ENCODE peak calls at places on chromosome 14, in eight cellular contexts. S is AG20443, A is trophoblast cell, M is adrenal gland, W is astrocyte of the spinal cord, F is dorsolateral prefrontal cortex, G is thoracic aorta, Y is endodermal cell. Q is an unnamed sample.

GRCh38 chr14:101855958-101856357 is 94.4 kb downstream of the PPP2R5C start:
- DNase-seq in S (no peak), A (no peak), M (no peak), W (no peak), F (no peak), G (no peak), Y (no peak), Q (no peak)

GRCh38 chr14:81243499-81243898 is 22.7 kb upstream of the GTF2A1 start:
- DNase-seq in S (no peak), A (no peak), M (no peak), W (no peak), F (no peak), G (no peak), Y (no peak), Q (no peak)

GRCh38 chr14:93804654-93805053 is 16.4 kb upstream of the PRIMA1 start:
- DNase-seq in S (no peak), A (no peak), M (no peak), W (no peak), F (no peak), G (no peak), Y (peak), Q (no peak)

GRCh38 chr14:88212691-88213090 is 110.4 kb downstream of the KCNK10 start:
- DNase-seq in S (no peak), A (no peak), M (no peak), W (no peak), F (no peak), G (no peak), Y (no peak), Q (no peak)

GRCh38 chr14:55271572-55272414 is 572 bp downstream of the FBXO34 start:
- DNase-seq in S (peak), A (peak), M (peak), W (peak), F (peak), G (peak), Y (peak), Q (peak)

GRCh38 chr14:96897184-96897583 is 100.0 kb downstream of the VRK1 start:
- DNase-seq in S (no peak), A (no peak), M (no peak), W (no peak), F (no peak), G (no peak), Y (no peak), Q (no peak)

GRCh38 chr14:64772394-64772950 is 68.2 kb downstream of the PLEKHG3 start:
- DNase-seq in S (no peak), A (no peak), M (no peak), W (no peak), F (no peak), G (no peak), Y (peak), Q (no peak)

GRCh38 chr14:93994919-93995682 is 2.0 kb upstream of the CCDC197 start:
- DNase-seq in S (peak), A (no peak), M (peak), W (peak), F (peak), G (peak), Y (peak), Q (peak)

GRCh38 chr14:92209141-92209540 is 87.4 kb downstream of the CPSF2 start:
- DNase-seq in S (no peak), A (no peak), M (no peak), W (no peak), F (no peak), G (no peak), Y (no peak), Q (peak)

GRCh38 chr14:63174760-63175191 is 29.5 kb upstream of the RHOJ start:
- DNase-seq in S (peak), A (peak), M (no peak), W (peak), F (no peak), G (no peak), Y (no peak), Q (peak)

GRCh38 chr14:58829594-58829993 is 191.8 kb downstream of the DACT1 start:
- DNase-seq in S (no peak), A (no peak), M (no peak), W (peak), F (no peak), G (no peak), Y (no peak), Q (no peak)

GRCh38 chr14:88245321-88245720 is 77.7 kb downstream of the KCNK10 start:
- DNase-seq in S (no peak), A (no peak), M (no peak), W (no peak), F (no peak), G (no peak), Y (no peak), Q (no peak)

GRCh38 chr14:35557221-35557747 is 23.3 kb downstream of the INSM2 start:
- DNase-seq in S (no peak), A (no peak), M (no peak), W (no peak), F (no peak), G (no peak), Y (no peak), Q (no peak)

GRCh38 chr14:105854600-105855245 is 328.3 kb downstream of the TMEM121 start:
- DNase-seq in S (no peak), A (no peak), M (no peak), W (no peak), F (peak), G (no peak), Y (peak), Q (no peak)

GRCh38 chr14:30698463-30698862 is 76.3 kb downstream of the SCFD1 start:
- DNase-seq in S (no peak), A (no peak), M (no peak), W (no peak), F (no peak), G (no peak), Y (no peak), Q (no peak)

GRCh38 chr14:59282366-59282765 is 93.9 kb downstream of the DAAM1 start:
- DNase-seq in S (peak), A (no peak), M (no peak), W (no peak), F (no peak), G (no peak), Y (no peak), Q (no peak)

GRCh38 chr14:34931206-34931605 is 51.6 kb upstream of the SRP54 start:
- DNase-seq in S (peak), A (no peak), M (no peak), W (no peak), F (no peak), G (no peak), Y (no peak), Q (no peak)

GRCh38 chr14:68638056-68638816 is 154.6 kb downstream of the ZFP36L1 start:
- DNase-seq in S (no peak), A (no peak), M (no peak), W (no peak), F (no peak), G (no peak), Y (peak), Q (peak)

GRCh38 chr14:21070610-21071224 is 613 bp downstream of the ARHGEF40 start:
- DNase-seq in S (peak), A (no peak), M (peak), W (peak), F (no peak), G (no peak), Y (peak), Q (peak)

GRCh38 chr14:24430143-24430681 is 458 bp downstream of the KHNYN start:
- DNase-seq in S (peak), A (peak), M (peak), W (peak), F (no peak), G (no peak), Y (peak), Q (peak)

GRCh38 chr14:67423424-67423823 is 11.5 kb upstream of the PLEK2 start:
- DNase-seq in S (no peak), A (no peak), M (no peak), W (no peak), F (no peak), G (no peak), Y (no peak), Q (no peak)

GRCh38 chr14:79256311-79256879 is 954.9 kb downstream of the DIO2 start:
- DNase-seq in S (no peak), A (no peak), M (no peak), W (no peak), F (no peak), G (no peak), Y (peak), Q (no peak)

GRCh38 chr14:53703457-53703856 is 253.2 kb downstream of the BMP4 start:
- DNase-seq in S (no peak), A (no peak), M (no peak), W (no peak), F (no peak), G (no peak), Y (no peak), Q (no peak)

GRCh38 chr14:92391746-92392145 is 68.8 kb downstream of the SLC24A4 start:
- DNase-seq in S (no peak), A (no peak), M (no peak), W (no peak), F (no peak), G (no peak), Y (no peak), Q (no peak)

GRCh38 chr14:51735851-51736250 is 84.1 kb downstream of the FRMD6 start:
- DNase-seq in S (no peak), A (no peak), M (no peak), W (no peak), F (no peak), G (no peak), Y (no peak), Q (no peak)

GRCh38 chr14:42804146-42804545 is 1197.5 kb downstream of the LRFN5 start:
- DNase-seq in S (no peak), A (no peak), M (no peak), W (no peak), F (no peak), G (no peak), Y (no peak), Q (no peak)

GRCh38 chr14:21455592-21455911 is 371 bp downstream of the CHD8 start:
- DNase-seq in S (peak), A (peak), M (no peak), W (no peak), F (no peak), G (no peak), Y (no peak), Q (no peak)

GRCh38 chr14:95196268-95196667 is 38.9 kb upstream of the DICER1 start:
- DNase-seq in S (no peak), A (no peak), M (no peak), W (no peak), F (no peak), G (no peak), Y (peak), Q (no peak)

GRCh38 chr14:70073924-70074566 is 114.7 kb downstream of the SLC8A3 start:
- DNase-seq in S (peak), A (peak), M (peak), W (peak), F (peak), G (no peak), Y (peak), Q (no peak)

GRCh38 chr14:73824116-73824515 is 27.5 kb upstream of the PTGR2 start:
- DNase-seq in S (no peak), A (no peak), M (no peak), W (no peak), F (no peak), G (no peak), Y (no peak), Q (no peak)

GRCh38 chr14:101776315-101776714 is 14.8 kb downstream of the PPP2R5C start:
- DNase-seq in S (no peak), A (no peak), M (no peak), W (no peak), F (no peak), G (no peak), Y (no peak), Q (no peak)

GRCh38 chr14:61113561-61113960 is 132.5 kb downstream of the SLC38A6 start:
- DNase-seq in S (no peak), A (no peak), M (no peak), W (no peak), F (no peak), G (no peak), Y (no peak), Q (no peak)

GRCh38 chr14:59265808-59266207 is 77.3 kb downstream of the DAAM1 start:
- DNase-seq in S (no peak), A (no peak), M (no peak), W (no peak), F (no peak), G (no peak), Y (no peak), Q (no peak)

Q was measured in uterus.